ENCODE peak calls at places on chromosomes 5 and 9, in six cellular contexts. O, W, Y, K, X and R are unnamed samples.

GRCh38 chr5:122192883-122193496 is 63.6 kb downstream of the ZNF474 start:
- DNase-seq in O (peak; percentile 81), W (peak; percentile 46), Y (no peak), K (no peak), X (no peak), R (no peak)

GRCh38 chr9:22307013-22307711 is 139.5 kb upstream of the DMRTA1 start:
- DNase-seq in O (peak; percentile 84), W (peak; percentile 54), Y (no peak), K (no peak), X (no peak), R (peak; percentile 29)

GRCh38 chr5:71892641-71893340 is 173.7 kb downstream of the CARTPT start:
- DNase-seq in O (peak; percentile 4), W (no peak), Y (no peak), K (no peak), X (no peak), R (no peak)

GRCh38 chr9:75027187-75028107 is 646 bp downstream of the CARNMT1 start:
- DNase-seq in O (peak; percentile 63), W (peak; percentile 2), Y (peak; percentile 21), K (peak; percentile 17), X (peak; percentile 39), R (peak; percentile 68)

GRCh38 chr5:80251636-80252035 is 4.2 kb downstream of the SERINC5 start:
- DNase-seq in O (no peak), W (no peak), Y (no peak), K (no peak), X (no peak), R (no peak)

GRCh38 chr9:129235041-129235930 is 57.2 kb upstream of the IER5L start:
- DNase-seq in O (no peak), W (no peak), Y (no peak), K (no peak), X (no peak), R (no peak)

GRCh38 chr5:140967226-140967893 is 1.1 kb downstream of the PCDHAC2 start:
- DNase-seq in O (peak; percentile 36), W (no peak), Y (no peak), K (no peak), X (no peak), R (no peak)

GRCh38 chr5:7828269-7828668 is 22.7 kb downstream of the CFAP90 start:
- DNase-seq in O (no peak), W (no peak), Y (no peak), K (no peak), X (no peak), R (peak; percentile 67)

GRCh38 chr5:176895829-176896228 is 3.3 kb downstream of the HK3 start:
- DNase-seq in O (no peak), W (no peak), Y (no peak), K (no peak), X (no peak), R (no peak)

GRCh38 chr9:1837453-1838084 is 177.6 kb upstream of the SMARCA2 start:
- DNase-seq in O (peak; percentile 90), W (no peak), Y (no peak), K (peak; percentile 15), X (peak; percentile 18), R (no peak)

GRCh38 chr9:90789862-90790261 is 11.8 kb upstream of the SYK start:
- DNase-seq in O (no peak), W (no peak), Y (no peak), K (no peak), X (no peak), R (no peak)

GRCh38 chr9:133700861-133701320 is 37.3 kb downstream of the SARDH start:
- DNase-seq in O (no peak), W (no peak), Y (no peak), K (no peak), X (no peak), R (no peak)

GRCh38 chr5:41279040-41279439 is 65.7 kb upstream of the C6 start:
- DNase-seq in O (no peak), W (no peak), Y (no peak), K (no peak), X (no peak), R (no peak)

GRCh38 chr5:55591671-55592070 is 56.9 kb upstream of the PLPP1 start:
- DNase-seq in O (no peak), W (no peak), Y (no peak), K (no peak), X (no peak), R (no peak)

GRCh38 chr5:98104454-98105188 is 668.8 kb upstream of the RGMB start:
- DNase-seq in O (no peak), W (no peak), Y (no peak), K (no peak), X (no peak), R (no peak)

GRCh38 chr5:74082504-74082903 is 456.5 kb downstream of the ARHGEF28 start:
- DNase-seq in O (no peak), W (no peak), Y (no peak), K (no peak), X (no peak), R (no peak)

GRCh38 chr9:79257215-79257614 is 314.6 kb upstream of the TLE4 start:
- DNase-seq in O (peak; percentile 38), W (no peak), Y (no peak), K (no peak), X (no peak), R (no peak)

GRCh38 chr9:127384901-127385300 is 12.1 kb upstream of the SLC2A8 start:
- DNase-seq in O (peak; percentile 60), W (no peak), Y (no peak), K (no peak), X (no peak), R (no peak)

GRCh38 chr9:137387034-137387890 is 35.7 kb downstream of the EXD3 start:
- DNase-seq in O (no peak), W (no peak), Y (no peak), K (no peak), X (no peak), R (no peak)

GRCh38 chr9:107090218-107090617 is 192.9 kb upstream of the RAD23B start:
- DNase-seq in O (no peak), W (no peak), Y (no peak), K (no peak), X (no peak), R (no peak)

GRCh38 chr5:156411957-156412356 is 85.0 kb downstream of the SGCD start:
- DNase-seq in O (no peak), W (no peak), Y (no peak), K (no peak), X (no peak), R (no peak)

GRCh38 chr9:116250881-116251280 is 97.3 kb downstream of the PAPPA start:
- DNase-seq in O (no peak), W (no peak), Y (no peak), K (no peak), X (no peak), R (no peak)

GRCh38 chr9:20563917-20564316 is 58.4 kb downstream of the MLLT3 start:
- DNase-seq in O (no peak), W (no peak), Y (no peak), K (no peak), X (no peak), R (no peak)

GRCh38 chr5:107769531-107769930 is 98.8 kb upstream of the EFNA5 start:
- DNase-seq in O (no peak), W (no peak), Y (no peak), K (no peak), X (no peak), R (no peak)

GRCh38 chr5:32589431-32589830 is 4.1 kb downstream of the SUB1 start:
- DNase-seq in O (no peak), W (no peak), Y (no peak), K (no peak), X (no peak), R (no peak)

GRCh38 chr5:137822158-137822764 is 45.4 kb upstream of the MYOT start:
- DNase-seq in O (peak; percentile 83), W (peak; percentile 40), Y (no peak), K (no peak), X (no peak), R (peak; percentile 44)

GRCh38 chr5:97735209-97735608 is 552.2 kb upstream of the RIOK2 start:
- DNase-seq in O (no peak), W (no peak), Y (no peak), K (no peak), X (no peak), R (no peak)

GRCh38 chr5:176132471-176133288 is 105.5 kb upstream of the SIMC1 start:
- DNase-seq in O (peak; percentile 48), W (no peak), Y (no peak), K (no peak), X (no peak), R (no peak)

GRCh38 chr9:69937358-69937757 is 106.3 kb upstream of the MAMDC2 start:
- DNase-seq in O (no peak), W (no peak), Y (no peak), K (no peak), X (no peak), R (no peak)

GRCh38 chr5:103821361-103821760 is 258.8 kb upstream of the NUDT12 start:
- DNase-seq in O (no peak), W (no peak), Y (no peak), K (no peak), X (no peak), R (no peak)

GRCh38 chr9:126449725-126450443 is 123.3 kb downstream of the MVB12B start:
- DNase-seq in O (no peak), W (no peak), Y (no peak), K (no peak), X (no peak), R (no peak)

GRCh38 chr9:98333703-98334582 is 78.5 kb upstream of the TBC1D2 start:
- DNase-seq in O (no peak), W (peak; percentile 66), Y (no peak), K (no peak), X (no peak), R (no peak)

GRCh38 chr9:8558176-8558575 is 758.6 kb upstream of the DMAC1 start:
- DNase-seq in O (no peak), W (no peak), Y (no peak), K (no peak), X (no peak), R (no peak)

GRCh38 chr9:21933281-21933680 is 60.9 kb downstream of the CDKN2A start:
- DNase-seq in O (peak; percentile 36), W (peak; percentile 52), Y (no peak), K (no peak), X (no peak), R (no peak)

GRCh38 chr9:113343732-113344231 is 3.7 kb upstream of the WDR31 start:
- DNase-seq in O (no peak), W (no peak), Y (no peak), K (no peak), X (peak; percentile 87), R (peak; percentile 76)
- TF ChIP-seq POLR2AphosphoS5 in O (no peak), W (no peak), Y (no peak), K (no peak), X (peak; percentile 59), R (peak; percentile 11)

GRCh38 chr9:134732392-134733110 is 90.9 kb downstream of the COL5A1 start:
- DNase-seq in O (no peak), W (no peak), Y (no peak), K (no peak), X (no peak), R (no peak)
- TF ChIP-seq POLR2AphosphoS5 in O (no peak), W (no peak), Y (no peak), K (no peak), X (no peak), R (peak; percentile 69)

GRCh38 chr5:170642776-170643436 is 139.1 kb downstream of the KCNIP1 start:
- DNase-seq in O (no peak), W (no peak), Y (no peak), K (no peak), X (no peak), R (no peak)
- TF ChIP-seq POLR2AphosphoS5 in O (no peak), W (no peak), Y (no peak), K (no peak), X (no peak), R (no peak)

GRCh38 chr5:134561871-134562296 is 36.4 kb downstream of the JADE2 start:
- DNase-seq in O (peak; percentile 57), W (peak; percentile 7), Y (no peak), K (no peak), X (no peak), R (peak; percentile 49)
- TF ChIP-seq POLR2AphosphoS5 in O (no peak), W (no peak), Y (no peak), K (no peak), X (no peak), R (peak; percentile 19)

GRCh38 chr5:151096001-151096373 is 15.2 kb upstream of the TNIP1 start:
- DNase-seq in O (no peak), W (no peak), Y (no peak), K (no peak), X (no peak), R (no peak)
- TF ChIP-seq POLR2AphosphoS5 in O (no peak), W (no peak), Y (no peak), K (peak; percentile 16), X (no peak), R (no peak)